ENCODE peak calls at places on chromosomes 7 and 10, in five cellular contexts. T is posterior vena cava, P is activated gamma-delta T cell treated with Interleukin-2 at 50 U/mL for 16 hours, A is pulmonary artery endothelial cell, R is left cardiac atrium. I is an unnamed sample.

GRCh38 chr10:102595293-102595692 is 49.0 kb upstream of the TRIM8 start:
- DNase-seq in T (no peak), P (no peak), A (no peak), R (no peak), I (no peak)

GRCh38 chr10:60760711-60761210 is 17.5 kb upstream of the CDK1 start:
- DNase-seq in T (no peak), P (no peak), A (no peak), R (no peak), I (no peak)

GRCh38 chr10:100319736-100320135 is 10.3 kb downstream of the PKD2L1 start:
- DNase-seq in T (no peak), P (no peak), A (no peak), R (no peak), I (no peak)

GRCh38 chr10:77012811-77013500 is 624.7 kb downstream of the KCNMA1 start:
- DNase-seq in T (no peak), P (no peak), A (no peak), R (peak; percentile 36), I (no peak)

GRCh38 chr10:43070121-43071085 is 6.5 kb upstream of the RET start:
- DNase-seq in T (no peak), P (no peak), A (no peak), R (no peak), I (no peak)

GRCh38 chr7:131689662-131690234 is 133.3 kb upstream of the PODXL start:
- DNase-seq in T (no peak), P (no peak), A (no peak), R (no peak), I (no peak)

GRCh38 chr10:109067051-109067450 is 856.3 kb downstream of the XPNPEP1 start:
- DNase-seq in T (no peak), P (no peak), A (no peak), R (no peak), I (no peak)

GRCh38 chr7:3154317-3154716 is 110.7 kb upstream of the CARD11 start:
- DNase-seq in T (peak; percentile 42), P (no peak), A (no peak), R (no peak), I (no peak)

GRCh38 chr10:96767611-96768010 is 47.3 kb upstream of the PIK3AP1 start:
- DNase-seq in T (no peak), P (no peak), A (no peak), R (no peak), I (no peak)

GRCh38 chr7:150830957-150831356 is 21.4 kb upstream of the AOC1 start:
- DNase-seq in T (no peak), P (no peak), A (no peak), R (no peak), I (no peak)

GRCh38 chr7:2123360-2123759 is 109.4 kb downstream of the MAD1L1 start:
- DNase-seq in T (no peak), P (no peak), A (no peak), R (no peak), I (no peak)

GRCh38 chr7:69801729-69802688 is 203.7 kb downstream of the AUTS2 start:
- DNase-seq in T (no peak), P (no peak), A (no peak), R (no peak), I (no peak)

GRCh38 chr7:152025937-152026890 is 740 bp downstream of the GALNT11 start:
- DNase-seq in T (no peak), P (no peak), A (no peak), R (no peak), I (no peak)

GRCh38 chr10:77887631-77888355 is 38.8 kb downstream of the DLG5 start:
- DNase-seq in T (no peak), P (no peak), A (no peak), R (no peak), I (no peak)

GRCh38 chr10:43036581-43037428 is 40.1 kb upstream of the RET start:
- DNase-seq in T (peak; percentile 61), P (no peak), A (no peak), R (no peak), I (no peak)

GRCh38 chr10:102859911-102860310 is 5.9 kb downstream of the BORCS7 start:
- DNase-seq in T (no peak), P (no peak), A (no peak), R (no peak), I (no peak)

GRCh38 chr10:132655735-132656134 is 118.1 kb downstream of the INPP5A start:
- DNase-seq in T (peak; percentile 72), P (no peak), A (no peak), R (no peak), I (no peak)

GRCh38 chr7:131948434-131949053 is 392.1 kb upstream of the PODXL start:
- DNase-seq in T (peak; percentile 87), P (no peak), A (no peak), R (peak; percentile 68), I (no peak)

GRCh38 chr10:86258488-86258887 is 108.1 kb downstream of the GRID1 start:
- DNase-seq in T (no peak), P (no peak), A (no peak), R (no peak), I (no peak)

GRCh38 chr10:11819027-11819426 is 4.1 kb upstream of the PROSER2 start:
- DNase-seq in T (no peak), P (no peak), A (no peak), R (no peak), I (no peak)

GRCh38 chr10:107546239-107546638 is 381.7 kb upstream of the SORCS1 start:
- DNase-seq in T (no peak), P (no peak), A (no peak), R (no peak), I (no peak)

GRCh38 chr7:98995523-98996161 is 117.3 kb downstream of the TRRAP start:
- DNase-seq in T (no peak), P (no peak), A (no peak), R (no peak), I (no peak)

GRCh38 chr7:19560111-19560883 is 148.5 kb downstream of the POLR1F start:
- DNase-seq in T (no peak), P (no peak), A (no peak), R (no peak), I (no peak)

GRCh38 chr7:30804078-30804661 is 33.0 kb downstream of the MINDY4 start:
- DNase-seq in T (no peak), P (no peak), A (peak; percentile 45), R (no peak), I (no peak)

GRCh38 chr10:84098667-84099066 is 40.6 kb upstream of the GHITM start:
- DNase-seq in T (no peak), P (no peak), A (no peak), R (no peak), I (no peak)

GRCh38 chr10:60537697-60538096 is 148.0 kb upstream of the ANK3 start:
- DNase-seq in T (no peak), P (no peak), A (no peak), R (no peak), I (no peak)

GRCh38 chr10:22437620-22438588 is 92.6 kb downstream of the SPAG6 start:
- DNase-seq in T (peak; percentile 81), P (peak; percentile 47), A (no peak), R (no peak), I (no peak)

GRCh38 chr10:22473459-22473858 is 128.2 kb downstream of the SPAG6 start:
- DNase-seq in T (no peak), P (no peak), A (no peak), R (no peak), I (no peak)

GRCh38 chr7:30831936-30832335 is 60.7 kb downstream of the MINDY4 start:
- DNase-seq in T (no peak), P (no peak), A (no peak), R (no peak), I (no peak)

GRCh38 chr7:158924956-158925355 is 68.6 kb downstream of the DYNC2I1 start:
- DNase-seq in T (no peak), P (no peak), A (no peak), R (no peak), I (no peak)

GRCh38 chr10:49690673-49691356 is 11.4 kb downstream of the C10orf53 start:
- DNase-seq in T (no peak), P (no peak), A (no peak), R (no peak), I (no peak)

GRCh38 chr10:61028861-61029361 is 84.9 kb upstream of the RHOBTB1 start:
- DNase-seq in T (no peak), P (no peak), A (no peak), R (no peak), I (no peak)

GRCh38 chr10:13449296-13449695 is 79.5 kb downstream of the BEND7 start:
- DNase-seq in T (no peak), P (no peak), A (no peak), R (no peak), I (no peak)

GRCh38 chr7:26202019-26202985 is 757 bp downstream of the CBX3 start:
- DNase-seq in T (peak; percentile 89), P (peak; percentile 57), A (no peak), R (peak; percentile 66), I (no peak)

GRCh38 chr7:25862993-25863726 is 288.8 kb upstream of the NFE2L3 start:
- DNase-seq in T (no peak), P (no peak), A (no peak), R (no peak), I (no peak)

GRCh38 chr7:1422512-1423265 is 36.6 kb downstream of the MICALL2 start:
- DNase-seq in T (no peak), P (no peak), A (no peak), R (no peak), I (no peak)

GRCh38 chr7:26487780-26488535 is 196.3 kb downstream of the SNX10 start:
- DNase-seq in T (no peak), P (no peak), A (no peak), R (no peak), I (no peak)